ENCODE peak calls at places on chromosomes 4 and X, in six cellular contexts. O, X, E, Z, L and G are unnamed samples.

GRCh38 chr4:116180056-116180690 is 905.2 kb downstream of the TRAM1L1 start:
- DNase-seq in O (no peak), X (no peak), Z (peak; percentile 15), E (peak; percentile 0), L (no peak), G (no peak)

GRCh38 chrX:2984342-2984741 is 22.0 kb upstream of the ARSH start:
- DNase-seq in Z (no peak), L (no peak), X (no peak), O (no peak), E (no peak), G (no peak)

GRCh38 chrX:112391313-112391712 is 288.4 kb downstream of the LHFPL1 start:
- DNase-seq in L (no peak), E (no peak), O (no peak), Z (no peak), X (no peak), G (no peak)

GRCh38 chr4:52852696-52853095 is 9.4 kb upstream of the RASL11B start:
- DNase-seq in E (no peak), X (no peak), L (no peak), O (no peak), Z (no peak), G (no peak)

GRCh38 chrX:149962859-149963757 is 24.8 kb upstream of the EOLA2 start:
- DNase-seq in Z (peak; percentile 62), O (no peak), E (peak; percentile 66), L (peak; percentile 63), X (peak; percentile 42), G (peak; percentile 26)

GRCh38 chr4:74658114-74658513 is 136.2 kb downstream of the BTC start:
- DNase-seq in L (no peak), E (no peak), O (no peak), X (no peak), Z (no peak), G (no peak)

GRCh38 chr4:5545271-5545670 is 163.1 kb downstream of the EVC2 start:
- DNase-seq in X (no peak), O (no peak), E (no peak), L (no peak), Z (no peak), G (no peak)

GRCh38 chrX:118423558-118423957 is 72.1 kb upstream of the DOCK11 start:
- DNase-seq in X (no peak), Z (no peak), E (no peak), L (no peak), O (no peak), G (no peak)

GRCh38 chr4:82500106-82500738 is 61.6 kb downstream of the TMEM150C start:
- DNase-seq in O (no peak), X (no peak), E (peak; percentile 37), Z (no peak), L (peak; percentile 63), G (no peak)

GRCh38 chr4:79607979-79608378 is 200.0 kb upstream of the GK2 start:
- DNase-seq in O (no peak), X (no peak), E (no peak), L (no peak), Z (no peak), G (no peak)

GRCh38 chrX:148133099-148133725 is 152.1 kb downstream of the FMR1NB start:
- DNase-seq in E (no peak), L (peak; percentile 8), O (no peak), Z (peak; percentile 6), X (no peak), G (no peak)

GRCh38 chrX:131288188-131288587 is 918 bp downstream of the IGSF1 start:
- DNase-seq in Z (no peak), E (no peak), L (no peak), O (no peak), X (no peak), G (no peak)

GRCh38 chr4:2598661-2599654 is 62.5 kb downstream of the FAM193A start:
- DNase-seq in L (no peak), O (no peak), E (peak; percentile 9), X (no peak), Z (peak; percentile 22), G (no peak)

GRCh38 chr4:69823481-69824186 is 36.3 kb downstream of the SULT1E1 start:
- DNase-seq in L (peak; percentile 20), O (no peak), E (peak; percentile 64), Z (peak; percentile 42), X (no peak), G (no peak)

GRCh38 chrX:139200793-139201192 is 329.7 kb upstream of the F9 start:
- DNase-seq in E (peak; percentile 2), O (no peak), X (no peak), L (no peak), Z (peak; percentile 18), G (no peak)

GRCh38 chr4:105126311-105127153 is 20.1 kb upstream of the TET2 start:
- DNase-seq in Z (peak; percentile 58), X (no peak), L (peak; percentile 31), E (peak; percentile 22), O (no peak), G (no peak)

GRCh38 chr4:112234952-112235609 is 3.5 kb downstream of the AP1AR start:
- DNase-seq in X (peak; percentile 36), E (peak; percentile 94), Z (peak; percentile 85), O (no peak), L (peak; percentile 85), G (peak; percentile 46)

GRCh38 chr4:10773010-10773409 is 88.4 kb upstream of the CLNK start:
- DNase-seq in Z (peak; percentile 70), X (no peak), L (no peak), O (no peak), E (no peak), G (no peak)

GRCh38 chrX:109312757-109313156 is 169.1 kb downstream of the GUCY2F start:
- DNase-seq in O (no peak), L (no peak), Z (no peak), E (peak; percentile 10), X (no peak), G (no peak)

GRCh38 chr4:17762705-17763104 is 18.7 kb downstream of the FAM184B start:
- DNase-seq in O (no peak), X (no peak), E (peak; percentile 74), Z (peak; percentile 22), L (peak; percentile 25), G (no peak)
- TF ChIP-seq CTCF in O (no peak), X (no peak), E (peak; percentile 37), Z (peak; percentile 21), L (peak; percentile 11), G (no peak)

GRCh38 chr4:1332686-1333085 is 14.3 kb upstream of the UVSSA start:
- DNase-seq in L (no peak), X (no peak), Z (no peak), E (no peak), O (no peak), G (no peak)
- TF ChIP-seq CTCF in L (no peak), X (no peak), Z (no peak), E (no peak), O (no peak), G (no peak)

DNA sequence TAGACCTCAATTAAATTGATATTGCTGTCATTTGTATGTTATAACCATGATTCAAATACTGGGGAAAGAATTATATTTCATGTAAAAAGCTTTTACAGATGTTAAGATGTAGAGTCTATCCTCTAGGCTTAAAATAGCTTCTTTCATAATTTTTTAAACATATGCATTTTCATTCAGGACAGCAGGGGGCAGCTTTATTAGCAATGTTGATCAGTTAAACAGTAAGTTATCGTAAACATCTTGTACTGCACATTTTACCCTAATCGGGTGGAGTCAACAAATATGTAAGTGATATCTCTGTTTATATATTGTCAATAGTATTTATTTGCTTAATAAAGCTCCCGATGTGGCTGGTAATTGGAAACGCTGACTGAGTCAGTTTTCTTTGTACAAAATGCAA is 142.5 kb upstream of the MED14 start:
- DNase-seq in X (no peak), O (no peak), E (peak; percentile 57), L (peak; percentile 31), Z (peak; percentile 32), G (no peak)
- TF ChIP-seq CTCF in X (peak; percentile 30), O (peak; percentile 33), E (peak; percentile 63), L (peak; percentile 52), Z (peak; percentile 40), G (peak; percentile 59)

GRCh38 chrX:87732133-87732532 is 214.5 kb downstream of the KLHL4 start:
- DNase-seq in Z (no peak), L (no peak), O (no peak), E (no peak), X (no peak), G (no peak)
- TF ChIP-seq CTCF in Z (no peak), L (no peak), O (no peak), E (no peak), X (no peak), G (no peak)